ENCODE peak calls at places on chromosomes 6 and 20, in eight cellular contexts. Z, I, B, U, O, P, W and D are unnamed samples.

GRCh38 chr6:158756977-158757752 is 62.0 kb downstream of the EZR start:
- DNase-seq in I (no peak), Z (no peak), P (no peak), W (no peak), U (no peak), B (peak), O (peak), D (no peak)

GRCh38 chr6:48429610-48430009 is 318.6 kb upstream of the PTCHD4 start:
- DNase-seq in I (no peak), Z (peak), U (no peak), O (no peak), B (no peak), P (no peak), W (no peak), D (no peak)

GRCh38 chr20:6142348-6142993 is 19.6 kb upstream of the FERMT1 start:
- DNase-seq in U (peak), O (peak), P (peak), I (peak), W (no peak), B (no peak), Z (peak), D (no peak)

GRCh38 chr6:12228447-12229146 is 61.6 kb upstream of the EDN1 start:
- DNase-seq in Z (peak), U (no peak), I (peak), W (no peak), B (no peak), O (no peak), P (no peak), D (no peak)

GRCh38 chr6:169566319-169566718 is 135.5 kb downstream of the WDR27 start:
- DNase-seq in I (no peak), B (no peak), Z (no peak), W (no peak), U (no peak), P (peak), O (no peak), D (no peak)

GRCh38 chr6:39321761-39322160 is 741 bp downstream of the KCNK16 start:
- DNase-seq in O (no peak), W (no peak), I (no peak), U (no peak), P (no peak), B (no peak), Z (no peak), D (no peak)

GRCh38 chr20:3652646-3653596 is 10.3 kb downstream of the GFRA4 start:
- DNase-seq in I (no peak), P (no peak), Z (no peak), O (no peak), W (no peak), B (no peak), U (peak), D (no peak)

GRCh38 chr6:129022011-129022553 is 139.1 kb downstream of the LAMA2 start:
- DNase-seq in O (no peak), U (no peak), P (no peak), W (no peak), B (no peak), I (no peak), Z (no peak), D (no peak)

GRCh38 chr6:157840776-157841175 is 17.7 kb downstream of the SNX9 start:
- DNase-seq in B (no peak), I (no peak), W (no peak), U (peak), P (no peak), Z (no peak), O (no peak), D (no peak)

GRCh38 chr20:13276945-13277582 is 56.0 kb downstream of the ISM1 start:
- DNase-seq in Z (no peak), W (no peak), P (no peak), B (no peak), O (no peak), U (no peak), I (no peak), D (no peak)

DNA sequence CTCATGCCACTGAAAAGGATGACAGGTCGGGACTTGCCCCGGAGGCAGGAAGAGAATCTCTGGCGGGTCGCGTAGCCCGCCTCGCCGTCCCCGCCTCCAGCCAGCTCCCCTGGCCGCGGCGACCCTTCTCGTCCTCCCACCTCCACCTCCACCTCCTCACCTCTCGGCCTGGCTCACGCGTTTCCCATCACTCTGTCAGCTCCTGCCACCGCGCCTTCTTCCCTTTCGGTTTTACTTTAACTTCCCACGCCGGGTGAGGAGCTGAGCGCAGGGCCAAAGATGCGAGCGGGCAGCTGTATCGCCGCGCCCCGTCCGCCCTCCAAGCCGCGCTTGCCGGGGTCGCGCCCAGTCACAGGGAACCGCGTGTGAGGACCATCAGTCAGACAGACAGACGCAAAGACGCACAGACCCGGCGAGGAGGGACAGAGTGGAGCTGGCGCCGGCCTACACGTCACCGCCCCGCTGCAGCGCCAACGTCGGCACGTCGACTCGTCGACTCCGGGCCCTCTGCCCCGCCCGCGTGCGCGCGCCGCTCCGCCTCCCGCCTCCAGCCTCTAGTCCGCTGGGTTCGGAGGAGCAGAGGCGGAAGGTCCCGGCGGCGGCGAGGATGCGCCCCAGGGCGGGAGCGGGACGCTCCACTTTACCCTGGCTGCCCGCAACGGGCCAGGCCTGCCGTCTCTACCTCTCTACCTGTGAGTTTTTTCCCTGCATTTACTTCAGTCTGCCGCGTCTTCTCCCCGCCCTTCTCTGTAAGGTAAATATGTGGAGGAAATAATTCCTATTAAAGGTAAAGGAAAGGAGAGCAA is at the start of gene ASCC3:
- DNase-seq in O (peak), Z (peak), I (peak), W (peak), P (peak), B (peak), U (peak), D (peak)
- TF ChIP-seq POLR2A in O (no peak), Z (peak), I (peak), W (peak), P (no peak), B (peak), U (peak), D (peak)

GRCh38 chr6:1312193-1312443 is 220 bp downstream of the FOXQ1 start:
- DNase-seq in B (no peak), P (no peak), Z (no peak), U (no peak), O (no peak), W (no peak), I (no peak), D (no peak)

GRCh38 chr6:1312444-1313363 is 806 bp downstream of the FOXQ1 start:
- DNase-seq in Z (no peak), I (no peak), B (no peak), U (no peak), P (no peak), O (no peak), W (no peak), D (no peak)

GRCh38 chr6:1313364-1313754 is 1.5 kb downstream of the FOXQ1 start:
- DNase-seq in P (no peak), Z (no peak), I (no peak), W (no peak), U (no peak), O (no peak), B (no peak), D (no peak)

GRCh38 chr6:1310628-1311399 is 1.1 kb upstream of the FOXQ1 start:
- DNase-seq in U (no peak), Z (peak), I (peak), B (no peak), P (no peak), O (peak), W (no peak), D (no peak)

DNA sequence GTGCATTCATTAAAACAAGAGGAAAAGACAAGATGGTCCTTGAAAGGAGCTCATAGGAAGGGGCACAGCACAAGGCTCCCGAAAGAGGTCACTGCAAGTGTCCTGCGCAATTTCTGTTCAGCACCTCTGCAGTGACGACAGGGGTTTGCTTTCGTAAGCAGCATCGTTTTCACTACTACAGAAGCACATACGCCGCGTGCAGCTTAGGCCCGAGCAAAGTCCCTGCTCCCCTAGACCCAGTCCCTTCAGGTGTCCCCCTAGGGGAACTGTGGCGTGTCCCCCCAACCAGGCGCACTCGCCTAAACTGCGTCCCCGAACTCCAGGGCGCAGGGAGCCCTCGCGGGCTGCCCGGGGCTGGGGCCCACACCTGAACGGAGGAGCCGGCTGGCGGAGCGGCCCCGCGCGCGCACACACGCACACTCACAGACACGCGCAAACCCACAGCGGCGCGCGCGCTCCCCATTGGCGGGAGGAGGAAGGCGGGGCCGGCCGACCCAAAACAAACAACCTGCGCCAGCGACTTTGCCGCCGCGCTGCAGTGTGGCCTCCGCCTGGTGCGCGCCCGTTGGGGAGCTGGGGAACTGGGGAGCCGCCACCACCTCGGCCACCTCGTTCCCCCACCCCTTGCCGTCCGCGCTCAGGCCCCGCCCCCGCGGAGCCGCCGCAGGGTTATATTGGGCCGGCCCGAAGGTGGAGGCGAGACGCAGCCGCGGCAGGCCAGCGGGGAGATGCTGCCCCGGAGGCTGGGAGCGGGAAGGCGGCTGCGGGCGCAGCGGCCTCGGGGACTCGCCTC is at the start of gene FOXQ1:
- DNase-seq in P (no peak), U (no peak), O (peak), Z (peak), W (no peak), I (peak), B (peak), D (no peak)
- TF ChIP-seq EP300 in P (no peak), U (no peak), O (no peak), Z (peak), W (no peak), I (no peak), B (no peak), D (no peak)

GRCh38 chr20:32356935-32357868 is 929 bp upstream of the ASXL1 start:
- DNase-seq in P (no peak), B (no peak), Z (peak), O (no peak), W (no peak), U (peak), I (peak), D (no peak)
- TF ChIP-seq POLR2AphosphoS5 in P (no peak), B (no peak), Z (peak), O (no peak), W (no peak), U (no peak), I (no peak), D (no peak)

DNA sequence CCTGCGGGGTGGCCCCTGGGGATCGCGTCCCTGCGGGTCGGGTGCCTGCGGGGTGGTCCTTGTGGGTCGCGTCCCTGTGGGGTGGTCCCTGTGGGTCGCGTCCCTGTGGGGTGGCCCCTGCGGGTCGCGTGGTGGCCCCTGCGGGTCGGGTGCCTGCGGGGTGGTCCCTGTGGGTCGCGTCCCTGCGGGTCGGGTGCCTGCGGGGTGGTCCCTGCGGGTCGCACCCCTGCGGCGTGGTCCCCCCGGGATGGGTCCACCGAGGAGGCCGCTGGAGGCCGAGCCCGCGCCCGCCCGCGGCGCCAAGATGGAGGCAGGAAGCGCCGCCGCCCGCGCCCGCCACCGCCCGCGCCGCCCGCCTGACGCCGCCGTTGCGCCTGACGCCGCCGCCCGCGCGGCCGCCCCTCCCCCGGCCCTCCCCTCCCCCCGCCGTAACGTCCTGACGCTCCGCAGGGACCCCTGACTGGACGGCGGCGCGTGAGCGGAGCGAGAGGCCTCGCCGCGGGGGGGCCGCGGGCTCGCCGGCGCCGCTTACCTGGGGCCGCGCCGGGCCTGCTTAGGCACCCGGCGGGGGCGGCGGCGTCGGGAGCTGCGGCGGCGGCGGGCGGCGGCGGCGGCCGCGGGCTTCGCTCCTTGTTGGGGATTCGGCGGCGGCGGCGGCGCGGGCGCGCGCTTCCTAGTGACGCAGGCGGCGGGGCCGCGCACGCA is at the start of gene GMEB2:
- DNase-seq in I (peak), B (no peak), O (peak), W (no peak), P (peak), Z (peak), U (peak), D (peak)
- TF ChIP-seq POLR2A in I (peak), B (peak), O (no peak), W (peak), P (peak), Z (peak), U (no peak), D (peak)

DNA sequence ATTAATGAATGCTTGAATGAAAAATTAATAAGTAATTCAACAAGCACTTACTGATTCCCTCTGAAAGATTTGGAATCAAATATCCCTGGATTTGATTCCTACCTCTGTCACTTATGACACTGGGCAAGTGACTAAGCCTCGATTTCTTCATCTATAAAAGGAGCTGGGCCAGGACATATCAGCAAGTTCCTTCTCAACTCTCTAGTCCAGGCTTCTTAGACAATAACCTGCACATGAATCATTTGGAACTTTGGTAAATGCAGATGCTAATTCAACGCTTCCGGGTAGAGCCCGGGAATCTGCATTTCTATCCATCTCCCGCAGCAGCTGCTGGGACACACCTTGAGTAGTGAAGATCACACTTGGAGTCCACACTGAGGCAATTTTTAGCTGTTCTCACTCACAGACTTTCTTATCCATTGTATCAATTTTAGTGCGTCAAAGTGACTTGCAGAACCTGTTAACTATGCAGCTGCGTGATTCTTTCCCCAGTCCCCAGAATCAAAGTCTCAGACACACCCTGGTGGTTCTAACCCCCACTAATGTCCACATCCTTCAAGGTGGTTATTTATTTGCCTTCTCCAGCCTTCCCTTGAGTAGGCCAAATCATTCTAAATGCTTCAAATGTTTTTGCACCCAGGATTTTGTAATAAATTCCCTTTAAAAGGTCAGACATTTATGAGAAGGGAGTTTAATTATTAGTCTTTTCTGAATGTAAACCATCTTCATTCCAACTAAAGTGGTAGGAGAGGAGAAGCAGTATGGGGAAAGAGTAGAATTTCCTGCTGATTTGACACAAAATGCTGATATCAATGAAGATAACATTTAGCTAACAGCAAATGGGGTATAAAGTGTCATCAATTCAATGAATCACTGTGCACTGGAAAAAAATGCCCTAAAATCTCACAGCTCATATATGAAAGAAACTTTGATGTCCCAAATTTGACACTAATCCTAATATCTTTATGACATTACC is 26.0 kb upstream of the CCND3 start:
- DNase-seq in I (no peak), W (no peak), U (peak), B (no peak), Z (no peak), O (no peak), P (no peak), D (peak)
- TF ChIP-seq EP300 in I (no peak), W (no peak), U (peak), B (no peak), Z (no peak), O (no peak), P (no peak), D (no peak)

GRCh38 chr6:156634971-156635371 is 142.2 kb upstream of the ARID1B start:
- DNase-seq in U (no peak), Z (no peak), P (no peak), O (no peak), I (no peak), B (no peak), W (no peak), D (no peak)
- TF ChIP-seq POLR2AphosphoS5 in U (no peak), Z (no peak), P (no peak), O (no peak), I (no peak), B (no peak), W (no peak), D (no peak)

GRCh38 chr6:143510991-143511891 is at the start of gene FUCA2:
- DNase-seq in U (peak), O (peak), W (peak), P (peak), B (peak), I (peak), Z (peak), D (peak)
- TF ChIP-seq POLR2A in U (peak), O (no peak), W (peak), P (peak), B (peak), I (peak), Z (peak), D (peak)